ENCODE peak calls at places on chromosomes 6 and 20, in four cellular contexts. J is SJSA1; F is stimulated activated CD8-positive, alpha-beta memory T cell treated with anti-CD3 and anti-CD28 coated beads, Interleukin-15, amount 100 ng/mL, for 24 hours; X is effector CD8-positive, alpha-beta T cell. L is an unnamed sample.

GRCh38 chr20:64048402-64049044 is 916 bp downstream of the SOX18 start:
- DNase-seq in J (no peak), F (no peak), X (no peak), L (no peak)

GRCh38 chr6:113586413-113586812 is 270.7 kb upstream of the MARCKS start:
- DNase-seq in J (no peak), F (no peak), X (no peak), L (no peak)

GRCh38 chr20:50491926-50492634 is 18.1 kb upstream of the PTPN1 start:
- DNase-seq in J (no peak), F (no peak), X (no peak), L (no peak)

GRCh38 chr6:48825501-48826317 is 637.3 kb downstream of the MMUT start:
- DNase-seq in J (no peak), F (no peak), X (no peak), L (no peak)

GRCh38 chr6:28769626-28770402 is 154.0 kb downstream of the TRIM27 start:
- DNase-seq in J (no peak), F (no peak), X (no peak), L (no peak)

GRCh38 chr6:164133095-164133494 is 718.6 kb downstream of the QKI start:
- DNase-seq in J (no peak), F (no peak), X (no peak), L (no peak)

GRCh38 chr6:109034439-109035041 is 60.1 kb downstream of the SESN1 start:
- DNase-seq in J (no peak), F (no peak), X (no peak), L (no peak)

GRCh38 chr6:46719099-46719498 is 16.1 kb downstream of the PLA2G7 start:
- DNase-seq in J (no peak), F (no peak), X (no peak), L (no peak)

GRCh38 chr6:111806561-111807497 is 66.4 kb downstream of the FYN start:
- DNase-seq in J (no peak), F (no peak), X (no peak), L (no peak)

GRCh38 chr6:85168146-85168545 is 281.7 kb upstream of the NT5E start:
- DNase-seq in J (no peak), F (no peak), X (no peak), L (no peak)

GRCh38 chr6:133241088-133241900 is at the start of gene EYA4:
- DNase-seq in J (no peak), F (no peak), X (no peak), L (no peak)

GRCh38 chr20:4813839-4814695 is 92.4 kb downstream of the PRND start:
- DNase-seq in J (no peak), F (no peak), X (peak), L (peak)

GRCh38 chr6:87881342-87881895 is 166.2 kb upstream of the SPACA1 start:
- DNase-seq in J (no peak), F (no peak), X (no peak), L (no peak)

GRCh38 chr20:31767805-31768204 is 28.7 kb downstream of the TPX2 start:
- DNase-seq in J (no peak), F (no peak), X (no peak), L (no peak)

GRCh38 chr6:143514996-143515760 is 3.7 kb upstream of the FUCA2 start:
- DNase-seq in J (no peak), F (no peak), X (no peak), L (no peak)

GRCh38 chr6:159701413-159701999 is 8.5 kb upstream of the SOD2 start:
- DNase-seq in J (peak), F (no peak), X (no peak), L (no peak)

GRCh38 chr6:170173416-170173990 is 117.4 kb downstream of the DLL1 start:
- DNase-seq in J (peak), F (no peak), X (no peak), L (peak)

GRCh38 chr20:47817573-47817972 is 32.3 kb upstream of the SULF2 start:
- DNase-seq in J (no peak), F (no peak), X (no peak), L (no peak)

GRCh38 chr6:4025681-4026080 is 53.3 kb downstream of the FAM217A start:
- DNase-seq in J (no peak), F (no peak), X (no peak), L (no peak)

GRCh38 chr6:162849269-162849668 is 121.5 kb downstream of the PACRG start:
- DNase-seq in J (no peak), F (no peak), X (no peak), L (no peak)

GRCh38 chr6:158596861-158597260 is 37.0 kb downstream of the TMEM181 start:
- DNase-seq in J (no peak), F (no peak), X (no peak), L (no peak)